ENCODE peak calls at places on chromosome 10, in seven cellular contexts. Z is upper lobe of right lung; K is CD8-positive, alpha-beta T cell; X is WERI-Rb-1; V is A673; P is Caco-2; D is fibroblast of mammary gland. M is an unnamed sample.

GRCh38 chr10:113621799-113622198 is 42.0 kb downstream of the NRAP start:
- DNase-seq in Z (no peak), K (no peak), X (no peak), V (no peak), P (no peak), D (no peak), M (no peak)

GRCh38 chr10:77692782-77693181 is 55.2 kb upstream of the KCNMA1 start:
- DNase-seq in Z (no peak), K (peak), X (no peak), V (no peak), P (no peak), D (peak), M (no peak)

GRCh38 chr10:77297370-77297692 is 340.3 kb downstream of the KCNMA1 start:
- DNase-seq in Z (no peak), K (no peak), X (no peak), V (peak), P (no peak), D (peak), M (no peak)

GRCh38 chr10:75487087-75487784 is 55.8 kb downstream of the LRMDA start:
- DNase-seq in Z (no peak), K (no peak), X (no peak), V (no peak), P (no peak), D (peak), M (no peak)

GRCh38 chr10:49242604-49243003 is 54.4 kb upstream of the TMEM273 start:
- DNase-seq in Z (no peak), K (no peak), X (no peak), V (no peak), P (no peak), D (no peak), M (no peak)

GRCh38 chr10:124575107-124576035 is 113.7 kb downstream of the LHPP start:
- DNase-seq in Z (peak), K (no peak), X (no peak), V (no peak), P (no peak), D (no peak), M (no peak)

GRCh38 chr10:58300676-58301075 is 31.7 kb downstream of the CISD1 start:
- DNase-seq in Z (no peak), K (no peak), X (no peak), V (no peak), P (no peak), D (no peak), M (no peak)

GRCh38 chr10:103858360-103858759 is 3.0 kb upstream of the SH3PXD2A start:
- DNase-seq in Z (no peak), K (no peak), X (no peak), V (no peak), P (no peak), D (no peak), M (no peak)

GRCh38 chr10:102131286-102132170 is 1.3 kb upstream of the PPRC1 start:
- DNase-seq in Z (no peak), K (no peak), X (no peak), V (no peak), P (no peak), D (peak), M (no peak)

GRCh38 chr10:86963341-86963919 is 4.9 kb upstream of the ADIRF start:
- DNase-seq in Z (no peak), K (no peak), X (no peak), V (no peak), P (no peak), D (no peak), M (no peak)

GRCh38 chr10:25557136-25557535 is 376.9 kb upstream of the MYO3A start:
- DNase-seq in Z (no peak), K (no peak), X (no peak), V (no peak), P (no peak), D (no peak), M (no peak)

GRCh38 chr10:16117305-16117695 is 257.0 kb upstream of the MINDY3 start:
- DNase-seq in Z (no peak), K (no peak), X (no peak), V (no peak), P (no peak), D (no peak), M (no peak)

GRCh38 chr10:3111626-3112220 is 44.4 kb downstream of the PFKP start:
- DNase-seq in Z (no peak), K (no peak), X (no peak), V (no peak), P (no peak), D (peak), M (no peak)

GRCh38 chr10:59055046-59055445 is 121.4 kb upstream of the PHYHIPL start:
- DNase-seq in Z (no peak), K (no peak), X (no peak), V (no peak), P (no peak), D (peak), M (no peak)

GRCh38 chr10:11295492-11295891 is 277.8 kb downstream of the CELF2 start:
- DNase-seq in Z (no peak), K (no peak), X (no peak), V (no peak), P (no peak), D (no peak), M (no peak)

GRCh38 chr10:130255777-130256176 is 119.6 kb downstream of the GLRX3 start:
- DNase-seq in Z (no peak), K (no peak), X (no peak), V (no peak), P (no peak), D (no peak), M (no peak)

GRCh38 chr10:133058267-133059092 is 29.2 kb upstream of the ADGRA1 start:
- DNase-seq in Z (no peak), K (no peak), X (no peak), V (peak), P (no peak), D (no peak), M (no peak)

GRCh38 chr10:8817303-8817702 is 762.8 kb downstream of the GATA3 start:
- DNase-seq in Z (no peak), K (no peak), X (no peak), V (no peak), P (no peak), D (no peak), M (no peak)

GRCh38 chr10:128047991-128048826 is 78.0 kb downstream of the MKI67 start:
- DNase-seq in Z (no peak), K (no peak), X (no peak), V (no peak), P (no peak), D (peak), M (no peak)

GRCh38 chr10:110076559-110077318 is 69.0 kb downstream of the ADD3 start:
- DNase-seq in Z (no peak), K (no peak), X (no peak), V (peak), P (peak), D (peak), M (no peak)

GRCh38 chr10:34698248-34698831 is 116.8 kb downstream of the PARD3 start:
- DNase-seq in Z (no peak), K (no peak), X (no peak), V (no peak), P (no peak), D (no peak), M (no peak)

GRCh38 chr10:9848278-9848677 is 1169.4 kb upstream of the CELF2 start:
- DNase-seq in Z (no peak), K (no peak), X (no peak), V (no peak), P (no peak), D (no peak), M (no peak)

GRCh38 chr10:78471723-78472541 is 438.3 kb downstream of the RPS24 start:
- DNase-seq in Z (no peak), K (peak), X (no peak), V (no peak), P (no peak), D (no peak), M (no peak)

GRCh38 chr10:101301111-101301731 is 52.7 kb upstream of the BTRC start:
- DNase-seq in Z (no peak), K (no peak), X (peak), V (peak), P (peak), D (peak), M (no peak)

GRCh38 chr10:78236416-78237015 is 202.9 kb downstream of the RPS24 start:
- DNase-seq in Z (no peak), K (no peak), X (no peak), V (no peak), P (no peak), D (no peak), M (no peak)

GRCh38 chr10:79340646-79341244 is 6.5 kb upstream of the PPIF start:
- DNase-seq in Z (no peak), K (peak), X (no peak), V (no peak), P (no peak), D (no peak), M (peak)

GRCh38 chr10:13001041-13001886 is at the start of gene CCDC3:
- DNase-seq in Z (no peak), K (no peak), X (peak), V (peak), P (peak), D (no peak), M (no peak)

GRCh38 chr10:97810476-97810875 is 38.7 kb upstream of the SFRP5 start:
- DNase-seq in Z (no peak), K (no peak), X (no peak), V (peak), P (no peak), D (no peak), M (no peak)

GRCh38 chr10:43264324-43264986 is 2.4 kb downstream of the RASGEF1A start:
- DNase-seq in Z (no peak), K (no peak), X (peak), V (no peak), P (no peak), D (no peak), M (no peak)

GRCh38 chr10:35910234-35910633 is 268.1 kb upstream of the FZD8 start:
- DNase-seq in Z (no peak), K (no peak), X (no peak), V (no peak), P (no peak), D (peak), M (no peak)

GRCh38 chr10:95389982-95390381 is 99.2 kb upstream of the PDLIM1 start:
- DNase-seq in Z (no peak), K (no peak), X (no peak), V (no peak), P (no peak), D (no peak), M (no peak)

GRCh38 chr10:120121768-120122167 is 229.2 kb downstream of the SEC23IP start:
- DNase-seq in Z (no peak), K (no peak), X (no peak), V (no peak), P (no peak), D (no peak), M (no peak)
- TF ChIP-seq CTCF in Z (no peak), K (no peak), X (no peak), V (no peak), P (no peak), D (no peak), M (no peak)

GRCh38 chr10:123013456-123014419 is 4.9 kb downstream of the ACADSB start:
- DNase-seq in Z (no peak), K (no peak), X (no peak), V (no peak), P (no peak), D (peak), M (no peak)

GRCh38 chr10:123011987-123012386 is 3.2 kb downstream of the ACADSB start:
- DNase-seq in Z (no peak), K (no peak), X (no peak), V (no peak), P (no peak), D (no peak), M (no peak)

GRCh38 chr10:123007558-123008378 is 827 bp downstream of the IKZF5 start:
- DNase-seq in Z (no peak), K (peak), X (peak), V (peak), P (peak), D (peak), M (peak)

GRCh38 chr10:123009105-123009805 is 449 bp downstream of the ACADSB start:
- DNase-seq in Z (peak), K (peak), X (peak), V (peak), P (peak), D (peak), M (no peak)

GRCh38 chr10:123008379-123009104 is at the start of the genes ACADSB and IKZF5:
- DNase-seq in Z (peak), K (peak), X (peak), V (peak), P (peak), D (peak), M (peak)
- TF ChIP-seq CTCF in Z (no peak), K (no peak), X (no peak), V (no peak), P (no peak), D (no peak), M (no peak)

DNA sequence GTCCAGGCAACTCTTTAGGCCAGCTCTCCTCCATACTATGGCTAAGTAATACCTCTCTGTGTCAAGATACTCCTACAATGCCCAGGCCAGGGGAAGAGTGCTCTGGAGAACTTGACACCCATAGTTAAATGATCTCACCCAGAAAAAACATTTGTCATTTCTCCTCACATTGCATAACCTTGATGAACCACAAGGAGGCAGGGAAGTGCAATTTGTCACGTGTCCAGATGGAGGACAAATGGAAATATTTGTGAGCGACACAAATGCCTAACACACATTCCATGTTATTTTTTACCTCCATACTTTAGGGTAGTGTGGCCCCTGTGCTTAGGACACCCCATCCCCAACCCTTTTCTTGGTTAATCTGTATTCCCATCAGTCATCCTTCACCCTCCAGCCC is 78.3 kb downstream of the HTR7 start:
- DNase-seq in Z (no peak), K (no peak), X (no peak), V (peak), P (peak), D (peak), M (no peak)
- TF ChIP-seq CTCF in Z (no peak), K (no peak), X (peak), V (peak), P (peak), D (peak), M (no peak)

GRCh38 chr10:71211053-71211452 is 1.3 kb upstream of the UNC5B start:
- DNase-seq in Z (peak), K (no peak), X (no peak), V (no peak), P (no peak), D (no peak), M (no peak)

GRCh38 chr10:71211759-71212248 is 566 bp upstream of the UNC5B start:
- DNase-seq in Z (no peak), K (no peak), X (no peak), V (no peak), P (no peak), D (no peak), M (no peak)

GRCh38 chr10:71213761-71214440 is 1.5 kb downstream of the UNC5B start:
- DNase-seq in Z (peak), K (no peak), X (peak), V (no peak), P (no peak), D (peak), M (no peak)

GRCh38 chr10:71213127-71213616 is 802 bp downstream of the UNC5B start:
- DNase-seq in Z (peak), K (no peak), X (peak), V (peak), P (peak), D (peak), M (no peak)

GRCh38 chr10:71212249-71213126 is at the start of gene UNC5B:
- DNase-seq in Z (peak), K (peak), X (peak), V (peak), P (peak), D (peak), M (peak)
- TF ChIP-seq CTCF in Z (peak), K (no peak), X (peak), V (peak), P (peak), D (no peak), M (no peak)

GRCh38 chr10:60257767-60258428 is 131.8 kb downstream of the ANK3 start:
- DNase-seq in Z (no peak), K (no peak), X (no peak), V (peak), P (peak), D (no peak), M (no peak)

GRCh38 chr10:60254776-60255175 is 134.9 kb downstream of the ANK3 start:
- DNase-seq in Z (no peak), K (no peak), X (no peak), V (no peak), P (no peak), D (no peak), M (no peak)

GRCh38 chr10:60258429-60258797 is 131.3 kb downstream of the ANK3 start:
- DNase-seq in Z (no peak), K (no peak), X (no peak), V (no peak), P (no peak), D (no peak), M (no peak)

GRCh38 chr10:60253490-60253889 is 136.2 kb downstream of the ANK3 start:
- DNase-seq in Z (no peak), K (no peak), X (no peak), V (no peak), P (no peak), D (no peak), M (no peak)

DNA sequence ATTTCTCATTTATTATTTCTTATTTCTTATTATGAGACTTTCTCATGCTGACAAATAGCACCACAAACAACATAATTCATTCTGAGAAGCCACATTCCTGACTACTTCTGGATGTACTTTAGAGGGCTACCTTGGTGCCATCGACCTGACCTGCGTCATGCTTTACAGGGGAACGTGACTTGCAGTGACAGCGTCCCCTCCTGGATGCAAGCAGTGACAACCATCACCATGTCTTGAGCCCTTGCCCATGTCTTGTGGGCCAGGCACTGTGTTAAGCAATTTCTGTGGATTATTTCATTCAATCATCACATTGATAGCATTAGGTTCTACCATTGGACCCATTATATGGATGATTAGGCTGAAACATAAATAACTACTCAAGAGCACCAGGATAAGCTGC is 137.0 kb downstream of the ANK3 start:
- DNase-seq in Z (no peak), K (no peak), X (no peak), V (no peak), P (no peak), D (no peak), M (no peak)
- TF ChIP-seq CTCF in Z (no peak), K (no peak), X (peak), V (no peak), P (no peak), D (no peak), M (no peak)

GRCh38 chr10:14621037-14621436 is 153.7 kb downstream of the FAM107B start:
- DNase-seq in Z (no peak), K (no peak), X (no peak), V (no peak), P (no peak), D (no peak), M (no peak)

GRCh38 chr10:14617125-14617524 is 157.6 kb downstream of the FAM107B start:
- DNase-seq in Z (no peak), K (no peak), X (no peak), V (peak), P (no peak), D (no peak), M (no peak)

GRCh38 chr10:14616465-14616864 is 158.2 kb downstream of the FAM107B start:
- DNase-seq in Z (no peak), K (no peak), X (peak), V (peak), P (no peak), D (no peak), M (no peak)

GRCh38 chr10:14618669-14619068 is 156.0 kb downstream of the FAM107B start:
- DNase-seq in Z (no peak), K (no peak), X (no peak), V (no peak), P (no peak), D (no peak), M (no peak)

DNA sequence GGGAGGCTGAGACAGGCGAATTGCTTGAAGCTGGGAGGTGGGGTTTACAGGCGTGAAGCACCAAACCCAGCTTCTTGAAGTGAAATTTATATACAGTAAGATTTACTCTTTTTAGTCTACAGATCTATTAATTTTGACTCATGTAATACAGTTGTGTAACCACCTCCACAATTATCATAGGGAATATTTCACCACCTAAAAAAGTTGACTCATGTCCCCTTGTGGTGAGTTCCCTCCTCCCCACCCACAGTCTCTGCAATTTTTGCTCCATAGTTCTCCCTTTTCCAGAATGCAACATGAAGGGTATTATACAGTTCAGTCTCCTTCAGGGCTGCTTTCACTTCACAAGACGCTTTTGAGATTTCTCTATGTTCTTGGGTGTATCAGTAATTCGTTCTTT is 156.8 kb downstream of the FAM107B start:
- DNase-seq in Z (no peak), K (no peak), X (no peak), V (peak), P (no peak), D (peak), M (no peak)
- TF ChIP-seq CTCF in Z (peak), K (no peak), X (no peak), V (no peak), P (peak), D (peak), M (no peak)

DNA sequence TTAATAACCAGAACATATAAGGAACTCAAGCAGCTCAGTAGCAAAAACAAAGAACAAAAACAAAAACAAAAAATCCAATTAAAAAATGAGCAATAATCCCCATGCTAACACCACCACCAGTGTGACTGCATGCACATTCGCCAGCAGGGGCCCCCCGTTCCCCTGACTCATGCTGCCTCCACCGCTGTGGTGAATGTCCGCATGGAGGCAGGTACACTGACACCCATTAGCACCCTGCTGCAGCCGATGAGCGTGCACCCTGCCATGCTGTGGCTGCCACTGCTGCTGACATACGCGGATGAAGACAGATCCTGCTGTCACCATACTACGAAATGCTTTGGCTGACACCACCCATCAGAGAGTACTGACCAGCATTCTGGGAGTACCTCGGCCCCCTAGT is 321.6 kb upstream of the LRRTM3 start:
- DNase-seq in Z (peak), K (no peak), X (no peak), V (no peak), P (peak), D (no peak), M (no peak)
- TF ChIP-seq CTCF in Z (no peak), K (no peak), X (no peak), V (no peak), P (peak), D (no peak), M (no peak)

GRCh38 chr10:45000764-45001381 is at the start of gene ZNF22:
- DNase-seq in Z (peak), K (peak), X (peak), V (peak), P (peak), D (peak), M (peak)
- TF ChIP-seq CTCF in Z (peak), K (no peak), X (peak), V (no peak), P (no peak), D (no peak), M (no peak)